ENCODE peak calls at places on chromosomes 2 and 18, in ten cellular contexts. B is H1, R is cardiac fibroblast, T is chondrocyte, D is body of pancreas, E is lower lobe of right lung, G is Calu3, K is left ventricle myocardium inferior, H is dorsolateral prefrontal cortex, C is esophagus squamous epithelium. X is an unnamed sample.

GRCh38 chr18:56447972-56448371 is 190.4 kb downstream of the TXNL1 start:
- DNase-seq in B (no peak), R (no peak), T (no peak), D (no peak), E (no peak), G (no peak), K (no peak), H (no peak), C (no peak), X (no peak)

GRCh38 chr2:68333931-68334330 is 14.2 kb upstream of the CNRIP1 start:
- DNase-seq in B (no peak), R (no peak), T (no peak), D (no peak), E (no peak), G (no peak), K (no peak), H (no peak), C (no peak), X (no peak)

GRCh38 chr2:159326569-159327255 is 40.2 kb upstream of the WDSUB1 start:
- DNase-seq in B (no peak), R (peak; percentile 81), T (no peak), D (no peak), E (no peak), G (no peak), K (no peak), H (no peak), C (no peak), X (no peak)

GRCh38 chr2:143261986-143262784 is 133.0 kb downstream of the ARHGAP15 start:
- DNase-seq in B (no peak), R (peak; percentile 15), T (no peak), D (no peak), E (peak; percentile 48), G (no peak), K (peak; percentile 13), H (no peak), C (no peak), X (no peak)

GRCh38 chr18:77334876-77335275 is 85.2 kb downstream of the GALR1 start:
- DNase-seq in B (no peak), R (no peak), T (no peak), D (no peak), E (no peak), G (no peak), K (no peak), H (no peak), C (no peak), X (no peak)

GRCh38 chr18:28875059-28875458 is 698.1 kb upstream of the CDH2 start:
- DNase-seq in B (no peak), R (no peak), T (no peak), D (no peak), E (no peak), G (no peak), K (no peak), H (no peak), C (no peak), X (no peak)

GRCh38 chr2:134021830-134022524 is 231.9 kb upstream of the MGAT5 start:
- DNase-seq in B (no peak), R (no peak), T (no peak), D (no peak), E (no peak), G (no peak), K (no peak), H (no peak), C (no peak), X (no peak)

GRCh38 chr2:117763806-117764205 is 50.7 kb upstream of the DDX18 start:
- DNase-seq in B (no peak), R (no peak), T (no peak), D (peak; percentile 8), E (no peak), G (no peak), K (no peak), H (no peak), C (no peak), X (no peak)

GRCh38 chr2:166074430-166074829 is 53.4 kb downstream of the SCN1A start:
- DNase-seq in B (no peak), R (no peak), T (no peak), D (no peak), E (no peak), G (no peak), K (no peak), H (no peak), C (no peak), X (no peak)

GRCh38 chr18:48100712-48101165 is 170.3 kb upstream of the SMAD2 start:
- DNase-seq in B (peak; percentile 68), R (no peak), T (no peak), D (no peak), E (no peak), G (no peak), K (no peak), H (no peak), C (no peak), X (no peak)

GRCh38 chr2:40164736-40165502 is 287.0 kb downstream of the SLC8A1 start:
- DNase-seq in B (no peak), R (peak; percentile 30), T (no peak), D (no peak), E (no peak), G (no peak), K (no peak), H (no peak), C (no peak), X (no peak)

GRCh38 chr2:184646177-184646576 is 47.8 kb downstream of the ZNF804A start:
- DNase-seq in B (no peak), R (peak; percentile 17), T (no peak), D (no peak), E (no peak), G (peak; percentile 74), K (no peak), H (no peak), C (no peak), X (no peak)

GRCh38 chr2:182477774-182478173 is 50.9 kb upstream of the PDE1A start:
- DNase-seq in B (no peak), R (no peak), T (no peak), D (no peak), E (no peak), G (no peak), K (no peak), H (no peak), C (no peak), X (no peak)

GRCh38 chr2:112814278-112814677 is 22.3 kb downstream of the IL1B start:
- DNase-seq in B (no peak), R (peak; percentile 58), T (no peak), D (no peak), E (no peak), G (no peak), K (no peak), H (no peak), C (no peak), X (no peak)

DNA sequence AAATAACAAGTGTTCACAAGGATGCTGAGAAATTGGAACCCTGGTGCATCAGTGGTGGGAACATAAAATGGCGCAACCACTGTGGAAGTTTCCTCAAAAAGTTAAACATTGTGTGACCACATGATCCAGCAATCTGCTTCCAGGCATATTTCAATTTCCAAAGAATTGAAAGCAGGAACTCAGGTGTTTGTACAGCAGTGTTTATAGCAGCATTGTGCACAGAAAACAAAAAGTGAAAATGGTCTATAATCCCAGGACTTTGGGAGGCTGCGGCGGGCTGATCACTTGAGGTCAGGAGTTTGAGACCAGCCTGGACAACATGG is 38.6 kb upstream of the MYCN start:
- DNase-seq in B (no peak), R (no peak), T (no peak), D (no peak), E (no peak), G (no peak), K (no peak), H (no peak), C (no peak), X (no peak)
- TF ChIP-seq CTCF in B (no peak), R (no peak), T (no peak), D (no peak), E (no peak), G (no peak), K (no peak), H (no peak), C (no peak), X (no peak)

GRCh38 chr2:227503433-227504406 is 31.8 kb downstream of the AGFG1 start:
- DNase-seq in B (no peak), R (peak; percentile 65), T (no peak), D (peak; percentile 50), E (no peak), G (peak; percentile 69), K (no peak), H (no peak), C (no peak), X (no peak)

GRCh38 chr2:227504700-227505099 is 32.7 kb downstream of the AGFG1 start:
- DNase-seq in B (no peak), R (no peak), T (no peak), D (no peak), E (no peak), G (no peak), K (no peak), H (no peak), C (no peak), X (no peak)

GRCh38 chr2:227497158-227497557 is 25.2 kb downstream of the AGFG1 start:
- DNase-seq in B (no peak), R (no peak), T (no peak), D (no peak), E (no peak), G (no peak), K (no peak), H (no peak), C (no peak), X (no peak)

DNA sequence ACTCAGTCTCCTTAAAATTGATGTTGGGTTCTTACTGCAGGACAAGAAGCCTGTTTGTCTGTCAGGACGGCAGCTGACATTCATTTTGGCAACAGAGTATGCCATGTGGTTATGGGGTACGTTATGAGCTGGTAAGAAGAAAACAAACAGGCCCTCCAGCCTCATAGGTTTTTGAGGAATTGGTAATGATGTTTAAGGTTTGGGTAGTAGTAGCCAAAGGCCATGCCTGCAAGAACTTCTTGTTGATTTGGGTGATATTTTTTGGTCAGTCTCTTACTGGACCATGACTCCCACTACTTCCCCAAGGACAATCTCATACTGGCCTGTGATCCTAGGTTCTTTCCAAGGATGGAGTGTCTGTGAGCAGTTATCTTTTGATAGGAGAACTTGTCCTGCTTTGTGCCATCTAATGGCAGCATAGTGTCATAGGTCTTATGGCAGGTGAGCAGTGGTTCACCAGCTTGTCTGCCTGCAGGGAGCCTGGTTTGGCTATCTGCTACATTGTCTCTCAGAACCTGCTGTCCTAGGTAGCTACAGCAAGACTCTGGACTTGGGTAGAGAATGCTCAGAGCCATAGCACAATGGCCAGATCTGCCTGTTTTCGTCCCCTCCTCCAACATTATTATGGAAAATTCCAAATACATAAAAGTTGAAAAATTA is 28.1 kb downstream of the AGFG1 start:
- DNase-seq in B (no peak), R (no peak), T (no peak), D (no peak), E (no peak), G (no peak), K (no peak), H (no peak), C (no peak), X (no peak)
- TF ChIP-seq CTCF in B (peak; percentile 18), R (no peak), T (no peak), D (no peak), E (no peak), G (peak; percentile 16), K (no peak), H (no peak), C (no peak), X (no peak)

GRCh38 chr2:7111626-7112025 is 194.4 kb downstream of the RNF144A start:
- DNase-seq in B (no peak), R (no peak), T (no peak), D (no peak), E (no peak), G (no peak), K (no peak), H (no peak), C (no peak), X (no peak)
- TF ChIP-seq CTCF in B (peak; percentile 15), R (no peak), T (peak; percentile 62), D (no peak), E (no peak), G (no peak), K (peak; percentile 19), H (no peak), C (no peak), X (no peak)

GRCh38 chr18:59616501-59616900 is 80.7 kb downstream of the CCBE1 start:
- DNase-seq in B (no peak), R (no peak), T (no peak), D (no peak), E (no peak), G (no peak), K (no peak), H (no peak), C (no peak), X (no peak)
- TF ChIP-seq CTCF in B (no peak), R (no peak), T (no peak), D (no peak), E (no peak), G (no peak), K (no peak), H (no peak), C (no peak), X (no peak)